ENCODE peak calls at places on chromosomes 13 and 19, in four cellular contexts. E is Peyer's patch, F is dorsolateral prefrontal cortex, Z is cardiac muscle cell. Q is an unnamed sample.

GRCh38 chr19:49056101-49056901 is 1.2 kb downstream of the CGB7 start:
- DNase-seq in Z (peak; percentile 47), E (peak; percentile 72), F (no peak), Q (peak; percentile 69)

GRCh38 chr19:9407827-9408226 is 27.5 kb downstream of the ZNF266 start:
- DNase-seq in F (no peak), Z (no peak), E (no peak), Q (no peak)

GRCh38 chr13:30409911-30410704 is 12.2 kb upstream of the UBE2L5 start:
- DNase-seq in F (no peak), Z (peak; percentile 84), E (no peak), Q (no peak)

GRCh38 chr13:27280841-27281240 is 10.2 kb downstream of the RASL11A start:
- DNase-seq in E (no peak), Z (no peak), F (no peak), Q (no peak)

GRCh38 chr13:29513981-29514719 is 81.3 kb downstream of the SLC7A1 start:
- DNase-seq in E (no peak), Z (no peak), F (no peak), Q (no peak)

GRCh38 chr13:32811297-32811800 is 204.9 kb upstream of the KL start:
- DNase-seq in Z (no peak), E (no peak), F (no peak), Q (peak; percentile 28)

GRCh38 chr13:98301721-98302120 is 124.7 kb upstream of the RNF113B start:
- DNase-seq in Z (no peak), E (no peak), F (no peak), Q (no peak)

GRCh38 chr13:69324109-69324886 is 783.3 kb upstream of the ATXN8OS start:
- DNase-seq in E (no peak), Z (no peak), F (no peak), Q (no peak)

GRCh38 chr19:41945135-41945766 is 13.9 kb downstream of the RABAC1 start:
- DNase-seq in Z (no peak), E (peak; percentile 97), F (no peak), Q (peak; percentile 99)

GRCh38 chr19:3061214-3062161 is 807 bp downstream of the TLE5 start:
- DNase-seq in E (peak; percentile 88), F (no peak), Z (peak; percentile 60), Q (peak; percentile 69)
- TF ChIP-seq CTCF in E (peak; percentile 17), F (peak; percentile 32), Z (peak; percentile 39), Q (no peak)

GRCh38 chr19:30224689-30225606 is 147.2 kb upstream of the ZNF536 start:
- DNase-seq in E (no peak), Z (peak; percentile 6), F (no peak), Q (peak; percentile 27)
- TF ChIP-seq CTCF in E (no peak), Z (no peak), F (no peak), Q (no peak)

GRCh38 chr19:800360-801029 is 3.2 kb downstream of the PTBP1 start:
- DNase-seq in Z (peak; percentile 63), F (no peak), E (no peak), Q (no peak)
- TF ChIP-seq CTCF in Z (no peak), F (no peak), E (no peak), Q (no peak)

GRCh38 chr13:51784097-51784496 is 19.9 kb downstream of the DHRS12 start:
- DNase-seq in F (no peak), Z (no peak), E (peak; percentile 40), Q (no peak)

GRCh38 chr13:51780099-51780498 is 23.9 kb downstream of the DHRS12 start:
- DNase-seq in Z (no peak), E (no peak), F (no peak), Q (no peak)

GRCh38 chr13:51783432-51784094 is 20.4 kb downstream of the DHRS12 start:
- DNase-seq in F (no peak), E (no peak), Z (no peak), Q (no peak)

GRCh38 chr13:51782026-51782710 is 21.8 kb downstream of the DHRS12 start:
- DNase-seq in F (no peak), E (peak; percentile 66), Z (no peak), Q (no peak)

GRCh38 chr13:51781246-51782022 is 22.5 kb downstream of the DHRS12 start:
- DNase-seq in E (no peak), Z (peak; percentile 34), F (no peak), Q (peak; percentile 60)
- TF ChIP-seq CTCF in E (peak; percentile 29), Z (peak; percentile 41), F (no peak), Q (peak; percentile 20)

GRCh38 chr19:58182989-58183821 is at the start of gene ZNF274:
- DNase-seq in E (peak; percentile 97), F (peak; percentile 87), Z (peak; percentile 97), Q (peak; percentile 96)

GRCh38 chr19:58183822-58184215 is 958 bp downstream of the ZNF274 start:
- DNase-seq in Z (no peak), E (no peak), F (no peak), Q (no peak)

GRCh38 chr19:58182577-58182988 is 278 bp upstream of the ZNF274 start:
- DNase-seq in E (no peak), F (no peak), Z (no peak), Q (peak; percentile 95)

GRCh38 chr19:58181902-58182576 is 822 bp upstream of the ZNF274 start:
- DNase-seq in F (no peak), E (peak; percentile 66), Z (peak; percentile 55), Q (peak; percentile 87)
- TF ChIP-seq CTCF in F (peak; percentile 46), E (peak; percentile 42), Z (peak; percentile 56), Q (peak; percentile 71)

GRCh38 chr19:36489139-36489919 is at the start of gene ZNF566:
- DNase-seq in F (peak; percentile 94), E (peak; percentile 97), Z (peak; percentile 98), Q (peak; percentile 98)
- TF ChIP-seq CTCF in F (no peak), E (no peak), Z (no peak), Q (no peak)